ENCODE peak calls at places on chromosomes 6 and 20, in ten cellular contexts. One of them, this sample, is unnamed. For H3K36me3 and H3K4me1, the result is how much of the 10 kb centered on the place peaks cover.

GRCh38 chr6:127547215-127547614 is 28.1 kb upstream of the MTCL3 start:
- DNase-seq in CD8-positive, alpha-beta T cell: no peak
- DNase-seq in heart left ventricle: no peak
- DNase-seq in HCT116: no peak
- DNase-seq in OCI-LY7: peak
- DNase-seq in sigmoid colon: no peak
- DNase-seq in psoas muscle: no peak
- DNase-seq in ovary: no peak
- DNase-seq in pancreas: no peak
- DNase-seq in mammary epithelial cell: no peak
- DNase-seq in this sample: no peak

GRCh38 chr6:107985701-107986100 is 27.7 kb upstream of the SEC63 start:
- DNase-seq in CD8-positive, alpha-beta T cell: no peak
- DNase-seq in heart left ventricle: no peak
- DNase-seq in HCT116: no peak
- DNase-seq in OCI-LY7: no peak
- DNase-seq in sigmoid colon: no peak
- DNase-seq in psoas muscle: no peak
- DNase-seq in ovary: no peak
- DNase-seq in pancreas: no peak
- DNase-seq in mammary epithelial cell: no peak
- DNase-seq in this sample: no peak

GRCh38 chr6:96522469-96523009 is 933 bp downstream of the UFL1 start:
- DNase-seq in CD8-positive, alpha-beta T cell: peak
- DNase-seq in heart left ventricle: no peak
- DNase-seq in HCT116: no peak
- DNase-seq in OCI-LY7: peak
- DNase-seq in sigmoid colon: no peak
- DNase-seq in psoas muscle: no peak
- DNase-seq in ovary: no peak
- DNase-seq in pancreas: no peak
- DNase-seq in mammary epithelial cell: no peak
- DNase-seq in this sample: peak

GRCh38 chr20:34473262-34473883 is 42.8 kb upstream of the DYNLRB1 start:
- DNase-seq in CD8-positive, alpha-beta T cell: peak
- DNase-seq in heart left ventricle: peak
- DNase-seq in HCT116: peak
- DNase-seq in OCI-LY7: peak
- DNase-seq in sigmoid colon: no peak
- DNase-seq in psoas muscle: peak
- DNase-seq in ovary: no peak
- DNase-seq in pancreas: no peak
- DNase-seq in mammary epithelial cell: peak
- DNase-seq in this sample: peak

GRCh38 chr6:2890981-2891767 is 11.9 kb downstream of the SERPINB9 start:
- DNase-seq in CD8-positive, alpha-beta T cell: no peak
- DNase-seq in heart left ventricle: no peak
- DNase-seq in HCT116: no peak
- DNase-seq in OCI-LY7: peak
- DNase-seq in sigmoid colon: no peak
- DNase-seq in psoas muscle: no peak
- DNase-seq in ovary: no peak
- DNase-seq in pancreas: no peak
- DNase-seq in mammary epithelial cell: no peak
- DNase-seq in this sample: peak

GRCh38 chr6:14738933-14739332 is 506.9 kb upstream of the JARID2 start:
- DNase-seq in CD8-positive, alpha-beta T cell: no peak
- DNase-seq in heart left ventricle: no peak
- DNase-seq in HCT116: no peak
- DNase-seq in OCI-LY7: peak
- DNase-seq in sigmoid colon: no peak
- DNase-seq in psoas muscle: no peak
- DNase-seq in ovary: no peak
- DNase-seq in pancreas: no peak
- DNase-seq in mammary epithelial cell: no peak
- DNase-seq in this sample: no peak

GRCh38 chr6:26214826-26215199 is 127.6 kb downstream of the HFE start:
- DNase-seq in CD8-positive, alpha-beta T cell: no peak
- DNase-seq in heart left ventricle: no peak
- DNase-seq in HCT116: no peak
- DNase-seq in OCI-LY7: peak
- DNase-seq in sigmoid colon: no peak
- DNase-seq in psoas muscle: no peak
- DNase-seq in ovary: no peak
- DNase-seq in pancreas: no peak
- DNase-seq in mammary epithelial cell: no peak
- DNase-seq in this sample: no peak

GRCh38 chr6:163414367-163415175 is at the start of gene QKI:
- DNase-seq in CD8-positive, alpha-beta T cell: peak
- DNase-seq in heart left ventricle: peak
- DNase-seq in HCT116: no peak
- DNase-seq in OCI-LY7: peak
- DNase-seq in sigmoid colon: peak
- DNase-seq in psoas muscle: peak
- DNase-seq in ovary: peak
- DNase-seq in pancreas: peak
- DNase-seq in mammary epithelial cell: peak
- DNase-seq in this sample: peak

GRCh38 chr6:67608099-67608749 is 1026.9 kb upstream of the ADGRB3 start:
- DNase-seq in CD8-positive, alpha-beta T cell: no peak
- DNase-seq in heart left ventricle: no peak
- DNase-seq in HCT116: no peak
- DNase-seq in OCI-LY7: no peak
- DNase-seq in sigmoid colon: no peak
- DNase-seq in psoas muscle: no peak
- DNase-seq in ovary: no peak
- DNase-seq in pancreas: no peak
- DNase-seq in mammary epithelial cell: no peak
- DNase-seq in this sample: no peak

GRCh38 chr20:34781250-34781649 is 44.2 kb downstream of the NCOA6 start:
- DNase-seq in CD8-positive, alpha-beta T cell: no peak
- DNase-seq in heart left ventricle: no peak
- DNase-seq in HCT116: no peak
- DNase-seq in OCI-LY7: no peak
- DNase-seq in sigmoid colon: no peak
- DNase-seq in psoas muscle: no peak
- DNase-seq in ovary: no peak
- DNase-seq in pancreas: no peak
- DNase-seq in mammary epithelial cell: no peak
- DNase-seq in this sample: no peak

GRCh38 chr6:165300401-165300800 is 9.0 kb downstream of the C6orf118 start:
- DNase-seq in CD8-positive, alpha-beta T cell: no peak
- DNase-seq in heart left ventricle: no peak
- DNase-seq in HCT116: no peak
- DNase-seq in OCI-LY7: no peak
- DNase-seq in sigmoid colon: no peak
- DNase-seq in psoas muscle: no peak
- DNase-seq in ovary: no peak
- DNase-seq in pancreas: no peak
- DNase-seq in mammary epithelial cell: no peak
- DNase-seq in this sample: no peak

GRCh38 chr6:108559884-108560462 is 744 bp upstream of the FOXO3 start:
- DNase-seq in CD8-positive, alpha-beta T cell: no peak
- DNase-seq in heart left ventricle: no peak
- DNase-seq in HCT116: no peak
- DNase-seq in OCI-LY7: peak
- DNase-seq in sigmoid colon: peak
- DNase-seq in psoas muscle: peak
- DNase-seq in ovary: peak
- DNase-seq in pancreas: peak
- DNase-seq in mammary epithelial cell: peak
- DNase-seq in this sample: peak

GRCh38 chr6:137361701-137362100 is 132.5 kb downstream of the OLIG3 start:
- DNase-seq in CD8-positive, alpha-beta T cell: no peak
- DNase-seq in heart left ventricle: no peak
- DNase-seq in HCT116: no peak
- DNase-seq in OCI-LY7: no peak
- DNase-seq in sigmoid colon: no peak
- DNase-seq in psoas muscle: no peak
- DNase-seq in ovary: no peak
- DNase-seq in pancreas: no peak
- DNase-seq in mammary epithelial cell: no peak
- DNase-seq in this sample: no peak

DNA sequence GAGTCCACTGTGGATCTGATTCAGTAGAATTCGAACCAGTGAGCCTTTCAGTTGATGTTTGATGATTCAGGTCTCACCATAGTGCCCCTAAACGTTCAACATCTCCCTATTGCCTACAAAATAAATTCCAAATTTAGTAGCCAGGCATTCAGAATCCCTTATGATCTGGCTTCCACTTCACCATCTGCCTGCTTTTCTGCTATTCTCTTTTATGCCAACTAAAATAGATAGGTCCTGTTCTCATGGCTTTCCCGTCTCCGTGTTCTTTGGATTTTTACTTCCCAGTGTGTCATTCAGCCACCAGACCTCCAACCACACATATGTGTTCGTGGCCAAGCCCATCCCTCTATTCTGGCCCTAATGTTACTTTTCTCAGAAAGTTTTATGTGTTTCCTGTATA is 410.4 kb downstream of the LMBRD1 start:
- DNase-seq in CD8-positive, alpha-beta T cell: no peak
- DNase-seq in heart left ventricle: no peak
- DNase-seq in HCT116: no peak
- DNase-seq in OCI-LY7: no peak
- DNase-seq in sigmoid colon: no peak
- DNase-seq in psoas muscle: no peak
- DNase-seq in ovary: no peak
- DNase-seq in pancreas: no peak
- DNase-seq in mammary epithelial cell: no peak
- DNase-seq in this sample: no peak
- H3K36me3 ChIP-seq in CD8-positive, alpha-beta T cell: under half
- H3K36me3 ChIP-seq in heart left ventricle: under half
- H3K36me3 ChIP-seq in HCT116: under half
- H3K36me3 ChIP-seq in OCI-LY7: under half
- H3K36me3 ChIP-seq in sigmoid colon: under half
- H3K36me3 ChIP-seq in psoas muscle: under half
- H3K36me3 ChIP-seq in ovary: under half
- H3K36me3 ChIP-seq in pancreas: under half
- H3K36me3 ChIP-seq in mammary epithelial cell: under half
- H3K36me3 ChIP-seq in this sample: under half

DNA sequence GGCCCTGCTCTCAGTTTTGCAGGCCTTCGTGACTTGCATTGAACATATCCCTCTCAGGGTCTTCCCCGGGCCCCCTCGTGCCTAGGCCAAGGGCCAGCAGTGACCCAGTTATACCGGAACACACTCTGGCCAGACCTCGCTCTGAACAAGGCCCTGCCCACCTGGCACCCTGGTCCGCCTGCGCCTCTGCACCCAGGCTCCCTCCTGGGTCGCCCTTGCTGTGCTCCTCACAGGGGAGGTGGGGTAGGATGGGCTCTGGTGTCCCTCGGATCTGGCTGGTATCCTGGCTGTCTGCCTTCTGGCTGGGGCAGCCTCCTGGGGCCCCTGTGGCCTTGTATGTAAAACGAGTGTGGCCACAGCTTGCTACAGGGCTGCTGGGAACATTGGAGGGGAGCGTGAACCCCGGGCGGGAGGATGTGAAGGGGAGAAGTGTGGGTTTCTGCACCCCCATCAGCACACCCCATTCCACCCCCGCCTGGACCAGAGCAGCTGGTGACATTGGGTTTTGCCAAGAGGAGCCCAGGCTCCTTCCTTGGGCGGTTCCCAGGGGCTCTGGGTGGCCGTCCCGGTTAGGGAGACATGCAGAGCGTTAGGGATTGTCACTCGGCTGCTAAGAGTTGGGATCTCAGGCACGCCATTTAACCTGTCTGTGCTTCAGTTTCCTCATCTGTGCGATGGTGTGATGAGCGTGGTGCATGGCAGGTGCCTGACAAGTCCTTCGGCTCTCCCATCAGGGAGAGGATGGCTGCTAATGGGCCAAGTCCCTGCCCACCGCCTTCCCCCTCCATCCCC is 17.5 kb downstream of the SRC start:
- DNase-seq in CD8-positive, alpha-beta T cell: no peak
- DNase-seq in heart left ventricle: no peak
- DNase-seq in HCT116: no peak
- DNase-seq in OCI-LY7: no peak
- DNase-seq in sigmoid colon: peak
- DNase-seq in psoas muscle: no peak
- DNase-seq in ovary: no peak
- DNase-seq in pancreas: no peak
- DNase-seq in mammary epithelial cell: no peak
- DNase-seq in this sample: peak
- H3K4me3 ChIP-seq in CD8-positive, alpha-beta T cell: no peak
- H3K4me3 ChIP-seq in heart left ventricle: no peak
- H3K4me3 ChIP-seq in HCT116: no peak
- H3K4me3 ChIP-seq in OCI-LY7: no peak
- H3K4me3 ChIP-seq in sigmoid colon: no peak
- H3K4me3 ChIP-seq in psoas muscle: no peak
- H3K4me3 ChIP-seq in ovary: no peak
- H3K4me3 ChIP-seq in pancreas: no peak
- H3K4me3 ChIP-seq in mammary epithelial cell: no peak
- H3K4me3 ChIP-seq in this sample: no peak

DNA sequence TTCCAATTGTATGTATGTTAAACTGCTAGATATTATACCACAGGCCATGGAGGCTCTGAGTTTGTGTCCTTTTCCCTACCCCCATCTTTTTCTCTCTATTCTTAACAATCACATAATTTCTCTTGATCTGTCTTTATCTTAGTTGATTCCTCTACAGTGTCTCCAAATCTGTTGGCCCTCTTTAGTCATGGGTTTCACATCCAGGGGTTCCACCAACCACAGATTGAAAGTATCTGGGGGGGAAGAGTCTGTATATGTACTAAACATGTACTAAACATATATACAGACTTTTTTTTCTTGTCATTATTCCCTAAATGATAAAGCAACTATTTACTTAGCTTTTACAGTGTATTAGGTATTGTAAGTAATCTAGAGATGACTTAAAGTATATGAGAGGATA is 20.2 kb downstream of the RAB22A start:
- DNase-seq in CD8-positive, alpha-beta T cell: no peak
- DNase-seq in heart left ventricle: no peak
- DNase-seq in HCT116: no peak
- DNase-seq in OCI-LY7: no peak
- DNase-seq in sigmoid colon: no peak
- DNase-seq in psoas muscle: no peak
- DNase-seq in ovary: no peak
- DNase-seq in pancreas: no peak
- DNase-seq in mammary epithelial cell: no peak
- DNase-seq in this sample: no peak
- H3K4me1 ChIP-seq in CD8-positive, alpha-beta T cell: under half
- H3K4me1 ChIP-seq in heart left ventricle: under half
- H3K4me1 ChIP-seq in HCT116: under half
- H3K4me1 ChIP-seq in OCI-LY7: under half
- H3K4me1 ChIP-seq in sigmoid colon: under half
- H3K4me1 ChIP-seq in psoas muscle: under half
- H3K4me1 ChIP-seq in ovary: under half
- H3K4me1 ChIP-seq in pancreas: under half
- H3K4me1 ChIP-seq in mammary epithelial cell: under half
- H3K4me1 ChIP-seq in this sample: under half

DNA sequence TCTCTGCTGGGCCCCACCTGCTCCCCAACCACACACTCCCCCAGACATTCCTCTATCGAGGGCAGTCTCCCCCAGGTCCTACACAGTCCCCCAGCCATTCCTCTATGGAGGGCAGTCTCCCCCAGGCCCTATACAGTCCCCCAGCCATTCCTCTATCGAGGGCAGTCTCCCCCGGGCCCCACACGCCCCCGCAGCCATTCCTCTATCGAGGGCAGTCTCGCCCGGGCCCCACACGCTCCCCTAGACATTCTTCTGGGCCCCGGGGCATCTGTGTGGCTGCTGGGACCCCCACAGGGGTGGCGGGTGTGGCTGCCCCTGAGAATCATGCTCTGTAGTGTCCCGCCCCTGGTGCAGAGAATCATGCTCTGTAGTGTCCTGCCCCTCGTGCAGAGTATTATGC is 43.6 kb upstream of the BHLHE23 start:
- DNase-seq in CD8-positive, alpha-beta T cell: peak
- DNase-seq in heart left ventricle: no peak
- DNase-seq in HCT116: no peak
- DNase-seq in OCI-LY7: no peak
- DNase-seq in sigmoid colon: no peak
- DNase-seq in psoas muscle: no peak
- DNase-seq in ovary: no peak
- DNase-seq in pancreas: no peak
- DNase-seq in mammary epithelial cell: no peak
- DNase-seq in this sample: no peak
- H3K36me3 ChIP-seq in CD8-positive, alpha-beta T cell: under half
- H3K36me3 ChIP-seq in heart left ventricle: under half
- H3K36me3 ChIP-seq in HCT116: under half
- H3K36me3 ChIP-seq in OCI-LY7: under half
- H3K36me3 ChIP-seq in sigmoid colon: under half
- H3K36me3 ChIP-seq in psoas muscle: under half
- H3K36me3 ChIP-seq in ovary: under half
- H3K36me3 ChIP-seq in pancreas: under half
- H3K36me3 ChIP-seq in mammary epithelial cell: under half
- H3K36me3 ChIP-seq in this sample: under half